ENCODE peak calls at places on chromosomes 16 and 17, in nine cellular contexts. P, O, G, F, I, W, U, B and Q are unnamed samples. For H3K4me1, the result is how much of the 10 kb centered on the place peaks cover.

GRCh38 chr17:21239680-21240374 is 13.4 kb downstream of the NATD1 start:
- DNase-seq in P (peak), O (no peak), G (no peak), F (no peak), I (peak), W (no peak), U (peak), B (no peak), Q (no peak)

GRCh38 chr16:56606688-56607618 is 1.4 kb upstream of the MT2A start:
- DNase-seq in P (peak), O (peak), G (peak), F (peak), I (peak), W (peak), U (peak), B (peak), Q (peak)

GRCh38 chr17:32876414-32877163 is at the start of gene MYO1D:
- DNase-seq in P (peak), O (peak), G (peak), F (peak), I (peak), W (peak), U (no peak), B (peak), Q (peak)

GRCh38 chr17:67245694-67246397 is 850 bp upstream of the HELZ start:
- DNase-seq in P (no peak), O (peak), G (no peak), F (peak), I (peak), W (peak), U (no peak), B (no peak), Q (peak)

GRCh38 chr17:57271821-57272220 is 15.5 kb downstream of the MSI2 start:
- DNase-seq in P (no peak), O (no peak), G (no peak), F (no peak), I (no peak), W (no peak), U (no peak), B (no peak), Q (no peak)

GRCh38 chr17:50346313-50347086 is 574 bp downstream of the XYLT2 start:
- DNase-seq in P (peak), O (no peak), G (peak), F (peak), I (peak), W (peak), U (peak), B (no peak), Q (no peak)

GRCh38 chr16:86044881-86045600 is 146.1 kb downstream of the IRF8 start:
- DNase-seq in P (no peak), O (peak), G (no peak), F (no peak), I (no peak), W (peak), U (no peak), B (no peak), Q (no peak)

GRCh38 chr16:25014500-25015147 is 545 bp downstream of the ARHGAP17 start:
- DNase-seq in P (peak), O (no peak), G (peak), F (peak), I (peak), W (peak), U (peak), B (no peak), Q (no peak)

GRCh38 chr17:67716405-67716798 is 1.3 kb upstream of the NOL11 start:
- DNase-seq in P (no peak), O (no peak), G (no peak), F (no peak), I (no peak), W (no peak), U (no peak), B (no peak), Q (no peak)

GRCh38 chr16:80725566-80726162 is 78.7 kb downstream of the CDYL2 start:
- DNase-seq in P (no peak), O (no peak), G (no peak), F (no peak), I (no peak), W (no peak), U (no peak), B (no peak), Q (no peak)

GRCh38 chr17:61487668-61488595 is 35.7 kb downstream of the TBX4 start:
- DNase-seq in P (no peak), O (no peak), G (no peak), F (no peak), I (no peak), W (no peak), U (no peak), B (no peak), Q (no peak)

GRCh38 chr17:73324711-73325526 is 13.1 kb upstream of the CDC42EP4 start:
- DNase-seq in P (no peak), O (no peak), G (no peak), F (no peak), I (no peak), W (no peak), U (no peak), B (no peak), Q (no peak)

GRCh38 chr17:47973541-47973940 is 2.6 kb downstream of the CDK5RAP3 start:
- DNase-seq in P (no peak), O (no peak), G (no peak), F (no peak), I (no peak), W (no peak), U (no peak), B (no peak), Q (no peak)

GRCh38 chr16:14337303-14338191 is 266.4 kb downstream of the MRTFB start:
- DNase-seq in P (no peak), O (no peak), G (no peak), F (no peak), I (no peak), W (no peak), U (peak), B (no peak), Q (no peak)

GRCh38 chr17:51147641-51148040 is 5.7 kb upstream of the NME1 start:
- DNase-seq in P (no peak), O (no peak), G (no peak), F (no peak), I (no peak), W (no peak), U (peak), B (no peak), Q (no peak)

DNA sequence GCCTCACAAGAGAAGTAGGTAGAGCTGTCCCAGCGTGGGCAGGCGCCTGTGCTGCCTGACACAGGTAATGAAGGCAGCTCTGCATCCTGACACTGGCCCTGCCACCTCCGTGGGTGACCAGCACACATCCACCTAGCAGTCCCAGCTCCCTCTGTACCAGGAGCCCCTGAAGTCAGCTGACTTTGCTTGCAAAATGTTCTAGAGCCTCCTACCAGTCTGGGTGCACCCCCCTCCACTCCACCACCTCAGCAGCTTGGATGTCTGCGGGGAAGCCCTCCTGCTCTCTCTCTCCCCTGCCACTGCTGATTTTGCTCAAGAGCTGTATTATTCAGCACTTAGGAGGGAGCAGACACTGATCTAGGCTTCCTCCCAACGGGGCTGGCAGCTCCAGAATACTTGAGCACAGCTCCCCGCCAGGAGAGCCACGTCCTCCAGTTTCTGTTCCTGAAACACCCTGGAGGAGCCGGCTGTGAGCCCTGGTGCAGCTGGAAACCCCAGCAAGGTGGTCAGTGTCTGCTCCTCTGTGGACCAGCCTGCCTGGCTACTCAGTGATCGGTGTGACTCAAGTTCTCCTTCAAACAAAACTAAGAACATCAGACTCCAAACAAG is 1.0 kb downstream of the RNF166 start:
- DNase-seq in P (no peak), O (peak), G (no peak), F (no peak), I (no peak), W (no peak), U (peak), B (no peak), Q (no peak)
- H3K4me1 ChIP-seq in P (under half), O (half or more), G (under half), F (half or more), I (under half), W (under half), U (under half), B (under half), Q (under half)

GRCh38 chr17:8925808-8926207 is 39.7 kb downstream of the PIK3R5 start:
- DNase-seq in P (no peak), O (no peak), G (no peak), F (no peak), I (no peak), W (no peak), U (no peak), B (no peak), Q (no peak)
- H3K4me1 ChIP-seq in P (under half), O (under half), G (under half), F (under half), I (under half), W (under half), U (under half), B (under half), Q (under half)

GRCh38 chr16:67158637-67159600 is 790 bp downstream of the TRADD start:
- DNase-seq in P (peak), O (peak), G (no peak), F (no peak), I (peak), W (peak), U (peak), B (no peak), Q (no peak)

GRCh38 chr16:67163164-67163902 is 1.2 kb upstream of the HSF4 start:
- DNase-seq in P (no peak), O (peak), G (peak), F (peak), I (peak), W (peak), U (peak), B (no peak), Q (no peak)

GRCh38 chr16:67163903-67164558 is 514 bp upstream of the HSF4 start:
- DNase-seq in P (no peak), O (no peak), G (no peak), F (no peak), I (no peak), W (no peak), U (no peak), B (no peak), Q (no peak)

GRCh38 chr16:67162439-67163163 is 1.9 kb upstream of the HSF4 start:
- DNase-seq in P (no peak), O (no peak), G (no peak), F (no peak), I (peak), W (no peak), U (peak), B (no peak), Q (no peak)

GRCh38 chr16:67161595-67162058 is 1.9 kb downstream of the FBXL8 start:
- DNase-seq in P (no peak), O (no peak), G (no peak), F (peak), I (peak), W (no peak), U (no peak), B (no peak), Q (no peak)
- H3K4me1 ChIP-seq in P (under half), O (half or more), G (under half), F (half or more), I (under half), W (under half), U (under half), B (under half), Q (under half)

GRCh38 chr16:29743475-29743826 is 2.3 kb downstream of the C16orf54 start:
- DNase-seq in P (no peak), O (no peak), G (no peak), F (no peak), I (no peak), W (no peak), U (no peak), B (no peak), Q (no peak)
- H3K4me1 ChIP-seq in P (under half), O (half or more), G (under half), F (under half), I (under half), W (under half), U (under half), B (under half), Q (under half)

GRCh38 chr17:55417411-55418268 is 4.0 kb downstream of the MMD start:
- DNase-seq in P (no peak), O (no peak), G (no peak), F (no peak), I (no peak), W (no peak), U (no peak), B (no peak), Q (no peak)

GRCh38 chr17:55416470-55417052 is 5.1 kb downstream of the MMD start:
- DNase-seq in P (no peak), O (no peak), G (no peak), F (no peak), I (no peak), W (no peak), U (peak), B (no peak), Q (no peak)

GRCh38 chr17:55420776-55421178 is 858 bp downstream of the MMD start:
- DNase-seq in P (peak), O (peak), G (peak), F (peak), I (peak), W (peak), U (peak), B (no peak), Q (no peak)

GRCh38 chr17:55420067-55420775 is 1.4 kb downstream of the MMD start:
- DNase-seq in P (no peak), O (peak), G (no peak), F (no peak), I (no peak), W (no peak), U (no peak), B (no peak), Q (no peak)

DNA sequence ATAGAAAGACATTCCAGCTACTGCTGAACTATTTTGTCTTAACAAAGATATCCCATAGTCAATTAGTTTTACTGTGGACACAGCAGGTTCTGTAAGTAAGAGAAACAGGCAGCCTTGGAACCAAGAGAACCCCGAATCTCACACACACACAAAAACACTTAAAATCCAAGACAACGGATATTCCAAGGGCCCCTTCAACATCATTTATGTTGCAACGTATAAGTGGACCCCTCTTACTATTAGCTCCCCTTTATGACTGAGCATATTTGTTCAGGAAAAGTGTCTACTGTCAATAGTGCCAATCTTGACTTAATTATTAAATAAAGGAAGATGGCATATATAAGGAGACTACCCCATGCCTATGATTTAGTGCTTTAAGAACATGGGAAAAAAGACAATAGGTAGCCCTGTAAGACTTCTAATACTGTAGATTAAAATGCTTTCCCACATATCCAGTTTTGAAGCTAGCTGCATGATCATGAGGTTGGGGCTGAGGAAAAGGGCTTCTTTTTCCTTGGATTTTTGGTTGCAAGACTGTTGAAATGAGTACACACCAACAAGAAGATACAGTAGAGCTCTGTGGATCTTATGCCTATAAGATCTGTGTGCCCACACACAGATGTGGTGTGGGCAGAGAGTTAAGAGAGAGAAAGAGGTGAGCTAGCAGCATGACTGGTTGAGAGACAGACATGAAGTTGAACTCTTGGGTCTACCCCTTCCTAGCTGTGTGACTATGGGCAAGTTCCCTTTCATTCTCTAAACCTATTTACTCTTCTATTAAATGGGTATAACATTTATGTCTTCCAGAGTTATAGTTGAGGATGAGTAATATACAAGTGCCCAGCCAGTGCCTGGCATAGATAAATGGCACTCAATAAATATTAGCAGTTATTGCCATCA is 3.0 kb downstream of the MMD start:
- DNase-seq in P (no peak), O (no peak), G (no peak), F (no peak), I (no peak), W (no peak), U (no peak), B (no peak), Q (no peak)
- H3K4me1 ChIP-seq in P (under half), O (under half), G (under half), F (under half), I (under half), W (under half), U (under half), B (under half), Q (under half)

DNA sequence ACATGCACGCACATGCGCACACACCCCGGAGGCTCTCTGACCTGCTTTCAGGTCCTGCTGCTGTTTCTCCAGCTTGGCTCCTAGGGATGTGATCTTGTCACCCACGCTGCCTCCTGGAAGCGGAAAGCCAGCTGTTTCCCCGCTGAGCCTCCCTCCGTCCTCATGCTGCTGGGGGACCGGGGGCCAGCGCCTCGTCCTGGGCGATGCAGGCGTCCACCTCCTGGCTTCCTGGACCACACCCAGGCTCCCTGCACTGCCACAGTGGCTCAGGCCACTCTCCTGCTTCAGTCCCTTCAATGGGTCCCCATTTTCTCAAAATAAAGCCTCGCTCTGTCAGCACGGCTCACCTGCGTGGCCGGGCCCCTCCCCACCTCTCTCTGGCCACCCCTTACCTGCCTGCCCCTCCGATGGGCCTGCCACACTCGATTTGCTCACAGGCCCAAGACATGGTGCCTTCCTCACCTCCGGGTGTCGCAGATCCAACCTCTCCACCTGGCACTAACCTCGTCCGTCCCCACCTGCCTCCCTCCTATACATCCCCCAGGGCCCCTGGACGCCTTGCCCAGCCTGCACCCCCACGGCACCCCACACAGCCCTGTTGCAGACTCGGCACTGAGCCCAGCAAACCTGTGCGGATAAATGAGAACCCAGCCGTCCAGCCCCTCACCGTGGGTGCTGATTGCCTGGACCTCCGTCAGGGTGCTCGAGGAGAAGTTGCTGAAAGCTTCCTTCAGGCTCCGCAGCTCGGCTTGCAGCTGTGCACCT is 6.6 kb downstream of the ASGR2 start:
- DNase-seq in P (no peak), O (no peak), G (no peak), F (no peak), I (no peak), W (no peak), U (no peak), B (no peak), Q (no peak)
- H3K4me1 ChIP-seq in P (under half), O (under half), G (under half), F (under half), I (under half), W (under half), U (under half), B (under half), Q (under half)

GRCh38 chr16:527015-527903 is at the start of gene CAPN15:
- DNase-seq in P (peak), O (peak), G (peak), F (peak), I (peak), W (peak), U (peak), B (peak), Q (peak)
- H3K4me1 ChIP-seq in P (under half), O (under half), G (under half), F (under half), I (under half), W (under half), U (under half), B (under half), Q (under half)